ENCODE peak calls at places on chromosomes 7 and 10, in ten cellular contexts. One of them, this sample, is unnamed.

GRCh38 chr7:30255096-30255769 is 29.2 kb upstream of the ZNRF2 start:
- DNase-seq in heart left ventricle: no peak
- DNase-seq in brain microvascular endothelial cell: no peak
- DNase-seq in natural killer cell: no peak
- DNase-seq in left lung: no peak
- DNase-seq in tibial nerve: no peak
- DNase-seq in progenitor cell of endocrine pancreas: no peak
- DNase-seq in HL-60: no peak
- DNase-seq in fibroblast of pulmonary artery: no peak
- DNase-seq in GM06990: no peak
- DNase-seq in this sample: no peak

GRCh38 chr10:99689461-99689860 is 30.2 kb downstream of the ENTPD7 start:
- DNase-seq in progenitor cell of endocrine pancreas: no peak
- DNase-seq in fibroblast of pulmonary artery: no peak
- DNase-seq in GM06990: no peak
- DNase-seq in heart left ventricle: no peak
- DNase-seq in tibial nerve: no peak
- DNase-seq in natural killer cell: no peak
- DNase-seq in brain microvascular endothelial cell: no peak
- DNase-seq in HL-60: no peak
- DNase-seq in left lung: no peak
- DNase-seq in this sample: no peak

GRCh38 chr10:5708356-5708755 is 23.7 kb downstream of the TASOR2 start:
- DNase-seq in tibial nerve: no peak
- DNase-seq in GM06990: no peak
- DNase-seq in progenitor cell of endocrine pancreas: no peak
- DNase-seq in natural killer cell: no peak
- DNase-seq in heart left ventricle: no peak
- DNase-seq in fibroblast of pulmonary artery: no peak
- DNase-seq in HL-60: no peak
- DNase-seq in left lung: no peak
- DNase-seq in brain microvascular endothelial cell: no peak
- DNase-seq in this sample: no peak

GRCh38 chr7:12133865-12134264 is 77.2 kb upstream of the TMEM106B start:
- DNase-seq in progenitor cell of endocrine pancreas: no peak
- DNase-seq in GM06990: no peak
- DNase-seq in fibroblast of pulmonary artery: no peak
- DNase-seq in tibial nerve: no peak
- DNase-seq in brain microvascular endothelial cell: no peak
- DNase-seq in left lung: no peak
- DNase-seq in heart left ventricle: no peak
- DNase-seq in HL-60: no peak
- DNase-seq in natural killer cell: no peak
- DNase-seq in this sample: no peak

GRCh38 chr7:130880668-130881067 is 146.7 kb upstream of the KLF14 start:
- DNase-seq in tibial nerve: no peak
- DNase-seq in progenitor cell of endocrine pancreas: no peak
- DNase-seq in heart left ventricle: no peak
- DNase-seq in HL-60: no peak
- DNase-seq in left lung: no peak
- DNase-seq in natural killer cell: no peak
- DNase-seq in fibroblast of pulmonary artery: no peak
- DNase-seq in GM06990: no peak
- DNase-seq in brain microvascular endothelial cell: no peak
- DNase-seq in this sample: no peak

GRCh38 chr10:123642293-123642692 is 23.9 kb upstream of the GPR26 start:
- DNase-seq in brain microvascular endothelial cell: no peak
- DNase-seq in progenitor cell of endocrine pancreas: no peak
- DNase-seq in heart left ventricle: no peak
- DNase-seq in tibial nerve: no peak
- DNase-seq in GM06990: no peak
- DNase-seq in natural killer cell: no peak
- DNase-seq in left lung: no peak
- DNase-seq in HL-60: no peak
- DNase-seq in fibroblast of pulmonary artery: no peak
- DNase-seq in this sample: no peak

GRCh38 chr10:55400075-55400474 is 599.0 kb upstream of the PCDH15 start:
- DNase-seq in natural killer cell: no peak
- DNase-seq in HL-60: no peak
- DNase-seq in progenitor cell of endocrine pancreas: no peak
- DNase-seq in tibial nerve: no peak
- DNase-seq in left lung: no peak
- DNase-seq in brain microvascular endothelial cell: peak
- DNase-seq in heart left ventricle: no peak
- DNase-seq in GM06990: no peak
- DNase-seq in fibroblast of pulmonary artery: peak
- DNase-seq in this sample: no peak

GRCh38 chr7:119090851-119091250 is 866.3 kb downstream of the ANKRD7 start:
- DNase-seq in fibroblast of pulmonary artery: no peak
- DNase-seq in HL-60: no peak
- DNase-seq in heart left ventricle: no peak
- DNase-seq in GM06990: no peak
- DNase-seq in natural killer cell: no peak
- DNase-seq in brain microvascular endothelial cell: no peak
- DNase-seq in left lung: no peak
- DNase-seq in tibial nerve: no peak
- DNase-seq in progenitor cell of endocrine pancreas: no peak
- DNase-seq in this sample: no peak

GRCh38 chr10:58647770-58648169 is 135.1 kb downstream of the BICC1 start:
- DNase-seq in natural killer cell: no peak
- DNase-seq in left lung: no peak
- DNase-seq in GM06990: no peak
- DNase-seq in brain microvascular endothelial cell: no peak
- DNase-seq in heart left ventricle: no peak
- DNase-seq in HL-60: no peak
- DNase-seq in progenitor cell of endocrine pancreas: no peak
- DNase-seq in tibial nerve: no peak
- DNase-seq in fibroblast of pulmonary artery: no peak
- DNase-seq in this sample: no peak

GRCh38 chr7:17030559-17030958 is 148.8 kb upstream of the AGR3 start:
- DNase-seq in progenitor cell of endocrine pancreas: no peak
- DNase-seq in brain microvascular endothelial cell: no peak
- DNase-seq in heart left ventricle: no peak
- DNase-seq in left lung: no peak
- DNase-seq in GM06990: no peak
- DNase-seq in fibroblast of pulmonary artery: no peak
- DNase-seq in natural killer cell: no peak
- DNase-seq in HL-60: peak
- DNase-seq in tibial nerve: no peak
- DNase-seq in this sample: no peak

GRCh38 chr7:2939193-2939885 is 95.2 kb upstream of the GNA12 start:
- DNase-seq in GM06990: no peak
- DNase-seq in heart left ventricle: peak
- DNase-seq in tibial nerve: no peak
- DNase-seq in left lung: peak
- DNase-seq in progenitor cell of endocrine pancreas: no peak
- DNase-seq in natural killer cell: no peak
- DNase-seq in HL-60: no peak
- DNase-seq in fibroblast of pulmonary artery: no peak
- DNase-seq in brain microvascular endothelial cell: no peak
- DNase-seq in this sample: no peak

GRCh38 chr7:87129836-87130235 is 22.4 kb upstream of the DMTF1 start:
- DNase-seq in fibroblast of pulmonary artery: no peak
- DNase-seq in heart left ventricle: no peak
- DNase-seq in tibial nerve: no peak
- DNase-seq in natural killer cell: no peak
- DNase-seq in left lung: no peak
- DNase-seq in GM06990: peak
- DNase-seq in brain microvascular endothelial cell: no peak
- DNase-seq in progenitor cell of endocrine pancreas: no peak
- DNase-seq in HL-60: no peak
- DNase-seq in this sample: no peak

GRCh38 chr10:26737730-26738129 is 40.2 kb downstream of the PDSS1 start:
- DNase-seq in fibroblast of pulmonary artery: peak
- DNase-seq in HL-60: peak
- DNase-seq in natural killer cell: no peak
- DNase-seq in GM06990: peak
- DNase-seq in progenitor cell of endocrine pancreas: no peak
- DNase-seq in left lung: no peak
- DNase-seq in heart left ventricle: no peak
- DNase-seq in brain microvascular endothelial cell: no peak
- DNase-seq in tibial nerve: no peak
- DNase-seq in this sample: peak

GRCh38 chr10:101041252-101041761 is 10.3 kb downstream of the SFXN3 start:
- DNase-seq in left lung: no peak
- DNase-seq in tibial nerve: peak
- DNase-seq in fibroblast of pulmonary artery: peak
- DNase-seq in natural killer cell: peak
- DNase-seq in brain microvascular endothelial cell: peak
- DNase-seq in heart left ventricle: peak
- DNase-seq in progenitor cell of endocrine pancreas: peak
- DNase-seq in GM06990: no peak
- DNase-seq in HL-60: peak
- DNase-seq in this sample: peak

GRCh38 chr10:62681211-62681940 is 123.1 kb upstream of the ADO start:
- DNase-seq in heart left ventricle: no peak
- DNase-seq in HL-60: peak
- DNase-seq in natural killer cell: peak
- DNase-seq in brain microvascular endothelial cell: peak
- DNase-seq in GM06990: peak
- DNase-seq in fibroblast of pulmonary artery: no peak
- DNase-seq in tibial nerve: no peak
- DNase-seq in progenitor cell of endocrine pancreas: no peak
- DNase-seq in left lung: peak
- DNase-seq in this sample: peak
- TF ChIP-seq CTCF in heart left ventricle: no peak
- TF ChIP-seq CTCF in HL-60: peak
- TF ChIP-seq CTCF in natural killer cell: peak
- TF ChIP-seq CTCF in brain microvascular endothelial cell: peak
- TF ChIP-seq CTCF in GM06990: peak
- TF ChIP-seq CTCF in fibroblast of pulmonary artery: no peak
- TF ChIP-seq CTCF in tibial nerve: no peak
- TF ChIP-seq CTCF in progenitor cell of endocrine pancreas: peak
- TF ChIP-seq CTCF in left lung: no peak
- TF ChIP-seq CTCF in this sample: peak

DNA sequence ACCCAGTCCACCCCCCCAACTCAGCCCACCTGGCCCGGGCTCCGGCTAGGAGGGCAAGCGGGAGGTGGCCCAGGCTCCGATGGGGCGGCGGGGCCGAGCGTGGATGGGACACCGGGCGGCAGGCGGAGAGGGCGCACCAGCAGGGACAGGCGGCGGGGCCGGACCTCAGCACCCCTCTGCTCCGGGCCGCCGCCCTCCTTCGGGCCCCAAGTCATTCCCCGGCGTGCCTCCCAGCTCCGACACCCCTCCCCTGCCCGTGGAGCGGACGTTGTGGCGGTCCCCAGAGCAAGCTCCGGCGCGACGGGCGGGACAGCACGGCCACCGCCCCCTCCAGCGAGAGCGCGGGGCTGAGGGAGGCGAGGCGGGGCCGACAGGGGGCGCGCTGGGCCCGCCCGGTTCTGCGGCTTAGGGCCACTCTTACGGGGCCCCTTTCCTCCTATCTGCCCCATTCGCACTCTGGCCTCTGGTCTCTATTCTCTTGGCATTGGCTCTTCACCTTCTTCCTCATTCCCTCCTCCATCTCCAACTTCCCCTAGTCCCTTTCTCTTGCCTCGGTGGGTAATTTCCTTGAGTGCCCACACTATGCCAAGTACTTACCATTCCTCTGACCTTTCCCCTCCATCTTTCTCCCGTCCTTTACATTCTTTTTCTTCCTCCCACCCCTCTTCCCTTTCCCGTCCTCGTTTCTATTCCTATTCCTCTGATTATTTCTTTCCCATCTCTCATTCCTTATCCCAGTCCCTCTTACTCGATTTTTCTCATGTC is 710 bp upstream of the GBX1 start:
- DNase-seq in fibroblast of pulmonary artery: no peak
- DNase-seq in progenitor cell of endocrine pancreas: peak
- DNase-seq in HL-60: peak
- DNase-seq in left lung: peak
- DNase-seq in tibial nerve: no peak
- DNase-seq in brain microvascular endothelial cell: no peak
- DNase-seq in heart left ventricle: no peak
- DNase-seq in GM06990: peak
- DNase-seq in natural killer cell: peak
- DNase-seq in this sample: no peak
- TF ChIP-seq CTCF in fibroblast of pulmonary artery: peak
- TF ChIP-seq CTCF in progenitor cell of endocrine pancreas: peak
- TF ChIP-seq CTCF in HL-60: peak
- TF ChIP-seq CTCF in left lung: peak
- TF ChIP-seq CTCF in tibial nerve: peak
- TF ChIP-seq CTCF in brain microvascular endothelial cell: peak
- TF ChIP-seq CTCF in heart left ventricle: peak
- TF ChIP-seq CTCF in GM06990: peak
- TF ChIP-seq CTCF in natural killer cell: peak
- TF ChIP-seq CTCF in this sample: peak

DNA sequence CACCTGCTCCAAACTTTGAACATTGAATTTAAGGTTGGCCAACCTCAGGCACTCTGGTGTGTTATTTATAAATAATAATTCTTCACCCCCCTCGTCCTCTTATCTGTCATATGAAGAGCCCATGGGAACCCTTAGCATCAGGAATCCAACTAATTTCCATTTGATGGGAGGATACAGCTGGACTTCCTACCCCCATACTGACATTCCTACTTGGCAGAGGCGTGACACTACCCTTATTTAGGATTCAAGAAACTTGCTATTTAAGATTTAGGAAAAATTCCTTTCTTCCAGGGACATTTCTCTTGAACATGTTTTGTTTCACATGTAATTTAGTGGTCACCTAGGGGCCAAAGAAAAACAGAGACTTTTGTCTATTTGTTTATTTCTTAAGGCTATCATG is 171.9 kb upstream of the NRP1 start:
- DNase-seq in fibroblast of pulmonary artery: no peak
- DNase-seq in left lung: no peak
- DNase-seq in tibial nerve: no peak
- DNase-seq in natural killer cell: no peak
- DNase-seq in progenitor cell of endocrine pancreas: no peak
- DNase-seq in heart left ventricle: no peak
- DNase-seq in GM06990: no peak
- DNase-seq in HL-60: no peak
- DNase-seq in brain microvascular endothelial cell: no peak
- DNase-seq in this sample: no peak
- TF ChIP-seq CTCF in fibroblast of pulmonary artery: no peak
- TF ChIP-seq CTCF in left lung: no peak
- TF ChIP-seq CTCF in tibial nerve: no peak
- TF ChIP-seq CTCF in natural killer cell: no peak
- TF ChIP-seq CTCF in progenitor cell of endocrine pancreas: no peak
- TF ChIP-seq CTCF in heart left ventricle: no peak
- TF ChIP-seq CTCF in GM06990: no peak
- TF ChIP-seq CTCF in HL-60: no peak
- TF ChIP-seq CTCF in brain microvascular endothelial cell: no peak
- TF ChIP-seq CTCF in this sample: no peak

DNA sequence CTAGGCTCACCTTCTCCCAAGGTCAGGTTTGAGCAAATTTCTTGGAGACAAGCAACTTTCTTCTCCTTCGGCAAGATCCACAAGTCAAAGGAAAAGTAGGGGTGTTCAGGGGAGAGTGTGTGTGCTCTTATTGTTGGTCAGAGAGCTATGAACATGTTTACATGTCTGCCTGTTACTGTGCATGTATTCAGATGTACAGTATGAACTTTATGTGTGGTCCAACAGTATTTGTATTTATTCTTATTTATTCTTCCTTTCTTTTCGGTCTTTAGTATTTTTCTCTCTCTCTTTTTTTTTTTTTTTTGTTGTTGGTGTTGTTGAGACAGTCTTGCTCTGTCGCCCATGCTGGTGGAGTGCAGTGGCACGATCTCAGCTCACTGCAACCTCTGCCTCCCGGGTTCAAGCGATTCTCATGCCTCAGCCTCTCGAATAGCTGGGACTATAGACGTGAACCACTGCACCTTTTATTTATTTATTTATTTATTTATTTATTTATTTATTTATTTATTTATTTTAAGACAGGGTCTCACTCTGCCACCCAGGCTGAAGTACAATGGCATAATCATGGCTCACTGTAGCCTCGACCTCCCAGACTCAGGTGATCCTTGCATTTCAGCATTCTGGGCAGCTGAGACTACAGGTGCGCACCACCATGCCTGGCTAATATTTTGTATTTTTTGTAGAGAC is 38.2 kb downstream of the PLAU start:
- DNase-seq in GM06990: no peak
- DNase-seq in progenitor cell of endocrine pancreas: no peak
- DNase-seq in HL-60: no peak
- DNase-seq in brain microvascular endothelial cell: no peak
- DNase-seq in fibroblast of pulmonary artery: no peak
- DNase-seq in heart left ventricle: no peak
- DNase-seq in left lung: no peak
- DNase-seq in tibial nerve: no peak
- DNase-seq in natural killer cell: no peak
- DNase-seq in this sample: no peak
- TF ChIP-seq CTCF in GM06990: no peak
- TF ChIP-seq CTCF in progenitor cell of endocrine pancreas: no peak
- TF ChIP-seq CTCF in HL-60: no peak
- TF ChIP-seq CTCF in brain microvascular endothelial cell: no peak
- TF ChIP-seq CTCF in fibroblast of pulmonary artery: no peak
- TF ChIP-seq CTCF in heart left ventricle: no peak
- TF ChIP-seq CTCF in left lung: no peak
- TF ChIP-seq CTCF in tibial nerve: no peak
- TF ChIP-seq CTCF in natural killer cell: no peak
- TF ChIP-seq CTCF in this sample: no peak